ENCODE peak calls at places on chromosomes 1 and 21, in ten cellular contexts. One of them, this sample, is unnamed.

GRCh38 chr1:180881806-180882509 is 30.7 kb upstream of the KIAA1614 start:
- DNase-seq in WTC11: no peak
- DNase-seq in astrocyte of the hippocampus: peak
- DNase-seq in brain microvascular endothelial cell: no peak
- DNase-seq in posterior cingulate gyrus: no peak
- DNase-seq in stimulated activated CD4-positive, alpha-beta T cell treated with anti-CD3 and anti-CD28 coated beads, Interleukin-1b, Interleukin-23, amount 100 ng/mL, for 24 hours: no peak
- DNase-seq in RPMI7951: peak
- DNase-seq in GM10248: peak
- DNase-seq in IMR-90: peak
- DNase-seq in H7: peak
- DNase-seq in this sample: no peak

GRCh38 chr1:26317612-26318337 is at the start of gene CD52:
- DNase-seq in astrocyte of the hippocampus: no peak
- DNase-seq in RPMI7951: no peak
- DNase-seq in GM10248: peak
- DNase-seq in WTC11: peak
- DNase-seq in IMR-90: no peak
- DNase-seq in brain microvascular endothelial cell: no peak
- DNase-seq in H7: peak
- DNase-seq in posterior cingulate gyrus: no peak
- DNase-seq in stimulated activated CD4-positive, alpha-beta T cell treated with anti-CD3 and anti-CD28 coated beads, Interleukin-1b, Interleukin-23, amount 100 ng/mL, for 24 hours: peak
- DNase-seq in this sample: peak

GRCh38 chr1:109547412-109548320 is 749 bp upstream of the GNAI3 start:
- DNase-seq in stimulated activated CD4-positive, alpha-beta T cell treated with anti-CD3 and anti-CD28 coated beads, Interleukin-1b, Interleukin-23, amount 100 ng/mL, for 24 hours: no peak
- DNase-seq in WTC11: no peak
- DNase-seq in astrocyte of the hippocampus: peak
- DNase-seq in posterior cingulate gyrus: no peak
- DNase-seq in brain microvascular endothelial cell: no peak
- DNase-seq in IMR-90: peak
- DNase-seq in RPMI7951: no peak
- DNase-seq in H7: peak
- DNase-seq in GM10248: peak
- DNase-seq in this sample: no peak

GRCh38 chr1:167482184-167482583 is 36.1 kb downstream of the CD247 start:
- DNase-seq in stimulated activated CD4-positive, alpha-beta T cell treated with anti-CD3 and anti-CD28 coated beads, Interleukin-1b, Interleukin-23, amount 100 ng/mL, for 24 hours: peak
- DNase-seq in IMR-90: no peak
- DNase-seq in posterior cingulate gyrus: no peak
- DNase-seq in H7: no peak
- DNase-seq in astrocyte of the hippocampus: no peak
- DNase-seq in WTC11: no peak
- DNase-seq in RPMI7951: no peak
- DNase-seq in GM10248: no peak
- DNase-seq in brain microvascular endothelial cell: no peak
- DNase-seq in this sample: no peak

GRCh38 chr1:216464489-216464888 is 41.2 kb upstream of the USH2A start:
- DNase-seq in stimulated activated CD4-positive, alpha-beta T cell treated with anti-CD3 and anti-CD28 coated beads, Interleukin-1b, Interleukin-23, amount 100 ng/mL, for 24 hours: no peak
- DNase-seq in brain microvascular endothelial cell: peak
- DNase-seq in GM10248: no peak
- DNase-seq in RPMI7951: peak
- DNase-seq in WTC11: no peak
- DNase-seq in H7: no peak
- DNase-seq in posterior cingulate gyrus: no peak
- DNase-seq in IMR-90: peak
- DNase-seq in astrocyte of the hippocampus: peak
- DNase-seq in this sample: no peak

GRCh38 chr1:169049258-169049936 is 57.1 kb upstream of the ATP1B1 start:
- DNase-seq in posterior cingulate gyrus: no peak
- DNase-seq in H7: no peak
- DNase-seq in astrocyte of the hippocampus: no peak
- DNase-seq in IMR-90: no peak
- DNase-seq in stimulated activated CD4-positive, alpha-beta T cell treated with anti-CD3 and anti-CD28 coated beads, Interleukin-1b, Interleukin-23, amount 100 ng/mL, for 24 hours: peak
- DNase-seq in GM10248: no peak
- DNase-seq in RPMI7951: no peak
- DNase-seq in brain microvascular endothelial cell: no peak
- DNase-seq in WTC11: no peak
- DNase-seq in this sample: no peak

GRCh38 chr1:206489980-206490534 is 17.3 kb upstream of the RASSF5 start:
- DNase-seq in posterior cingulate gyrus: peak
- DNase-seq in GM10248: peak
- DNase-seq in H7: peak
- DNase-seq in IMR-90: peak
- DNase-seq in RPMI7951: peak
- DNase-seq in WTC11: peak
- DNase-seq in stimulated activated CD4-positive, alpha-beta T cell treated with anti-CD3 and anti-CD28 coated beads, Interleukin-1b, Interleukin-23, amount 100 ng/mL, for 24 hours: peak
- DNase-seq in astrocyte of the hippocampus: peak
- DNase-seq in brain microvascular endothelial cell: peak
- DNase-seq in this sample: peak

GRCh38 chr21:28791595-28792282 is 200.9 kb downstream of the LTN1 start:
- DNase-seq in brain microvascular endothelial cell: no peak
- DNase-seq in H7: no peak
- DNase-seq in astrocyte of the hippocampus: no peak
- DNase-seq in WTC11: no peak
- DNase-seq in stimulated activated CD4-positive, alpha-beta T cell treated with anti-CD3 and anti-CD28 coated beads, Interleukin-1b, Interleukin-23, amount 100 ng/mL, for 24 hours: no peak
- DNase-seq in posterior cingulate gyrus: no peak
- DNase-seq in GM10248: no peak
- DNase-seq in RPMI7951: no peak
- DNase-seq in IMR-90: no peak
- DNase-seq in this sample: no peak

GRCh38 chr1:206925116-206925736 is 3.5 kb upstream of the FCMR start:
- DNase-seq in posterior cingulate gyrus: no peak
- DNase-seq in stimulated activated CD4-positive, alpha-beta T cell treated with anti-CD3 and anti-CD28 coated beads, Interleukin-1b, Interleukin-23, amount 100 ng/mL, for 24 hours: no peak
- DNase-seq in IMR-90: no peak
- DNase-seq in WTC11: peak
- DNase-seq in astrocyte of the hippocampus: no peak
- DNase-seq in brain microvascular endothelial cell: no peak
- DNase-seq in H7: peak
- DNase-seq in GM10248: peak
- DNase-seq in RPMI7951: no peak
- DNase-seq in this sample: no peak

GRCh38 chr1:117363591-117364048 is 3.6 kb upstream of the MAN1A2 start:
- DNase-seq in astrocyte of the hippocampus: no peak
- DNase-seq in stimulated activated CD4-positive, alpha-beta T cell treated with anti-CD3 and anti-CD28 coated beads, Interleukin-1b, Interleukin-23, amount 100 ng/mL, for 24 hours: no peak
- DNase-seq in H7: no peak
- DNase-seq in brain microvascular endothelial cell: no peak
- DNase-seq in WTC11: no peak
- DNase-seq in RPMI7951: no peak
- DNase-seq in posterior cingulate gyrus: no peak
- DNase-seq in IMR-90: no peak
- DNase-seq in GM10248: no peak
- DNase-seq in this sample: no peak

GRCh38 chr1:74772945-74773344 is 40.0 kb downstream of the TYW3 start:
- DNase-seq in H7: no peak
- DNase-seq in posterior cingulate gyrus: no peak
- DNase-seq in WTC11: no peak
- DNase-seq in astrocyte of the hippocampus: no peak
- DNase-seq in GM10248: no peak
- DNase-seq in IMR-90: peak
- DNase-seq in brain microvascular endothelial cell: no peak
- DNase-seq in stimulated activated CD4-positive, alpha-beta T cell treated with anti-CD3 and anti-CD28 coated beads, Interleukin-1b, Interleukin-23, amount 100 ng/mL, for 24 hours: no peak
- DNase-seq in RPMI7951: no peak
- DNase-seq in this sample: no peak

GRCh38 chr1:227888404-227889046 is 59.2 kb downstream of the WNT9A start:
- DNase-seq in IMR-90: no peak
- DNase-seq in WTC11: no peak
- DNase-seq in astrocyte of the hippocampus: no peak
- DNase-seq in posterior cingulate gyrus: no peak
- DNase-seq in GM10248: no peak
- DNase-seq in brain microvascular endothelial cell: no peak
- DNase-seq in RPMI7951: no peak
- DNase-seq in stimulated activated CD4-positive, alpha-beta T cell treated with anti-CD3 and anti-CD28 coated beads, Interleukin-1b, Interleukin-23, amount 100 ng/mL, for 24 hours: no peak
- DNase-seq in H7: no peak
- DNase-seq in this sample: no peak

GRCh38 chr1:159188375-159188788 is 16.3 kb upstream of the ACKR1 start:
- DNase-seq in astrocyte of the hippocampus: peak
- DNase-seq in IMR-90: peak
- DNase-seq in GM10248: peak
- DNase-seq in RPMI7951: peak
- DNase-seq in posterior cingulate gyrus: peak
- DNase-seq in brain microvascular endothelial cell: peak
- DNase-seq in stimulated activated CD4-positive, alpha-beta T cell treated with anti-CD3 and anti-CD28 coated beads, Interleukin-1b, Interleukin-23, amount 100 ng/mL, for 24 hours: no peak
- DNase-seq in WTC11: peak
- DNase-seq in H7: peak
- DNase-seq in this sample: no peak

GRCh38 chr1:78673120-78673519 is 23.5 kb downstream of the IFI44 start:
- DNase-seq in RPMI7951: no peak
- DNase-seq in IMR-90: no peak
- DNase-seq in H7: no peak
- DNase-seq in posterior cingulate gyrus: no peak
- DNase-seq in brain microvascular endothelial cell: no peak
- DNase-seq in astrocyte of the hippocampus: no peak
- DNase-seq in WTC11: peak
- DNase-seq in GM10248: no peak
- DNase-seq in stimulated activated CD4-positive, alpha-beta T cell treated with anti-CD3 and anti-CD28 coated beads, Interleukin-1b, Interleukin-23, amount 100 ng/mL, for 24 hours: no peak
- DNase-seq in this sample: no peak

GRCh38 chr1:1032428-1032827 is 12.5 kb downstream of the AGRN start:
- DNase-seq in WTC11: peak
- DNase-seq in astrocyte of the hippocampus: no peak
- DNase-seq in stimulated activated CD4-positive, alpha-beta T cell treated with anti-CD3 and anti-CD28 coated beads, Interleukin-1b, Interleukin-23, amount 100 ng/mL, for 24 hours: no peak
- DNase-seq in IMR-90: no peak
- DNase-seq in H7: no peak
- DNase-seq in posterior cingulate gyrus: peak
- DNase-seq in brain microvascular endothelial cell: no peak
- DNase-seq in RPMI7951: no peak
- DNase-seq in GM10248: no peak
- DNase-seq in this sample: no peak

GRCh38 chr1:54794401-54795099 is 6.6 kb downstream of the TTC22 start:
- DNase-seq in H7: no peak
- DNase-seq in RPMI7951: no peak
- DNase-seq in GM10248: no peak
- DNase-seq in stimulated activated CD4-positive, alpha-beta T cell treated with anti-CD3 and anti-CD28 coated beads, Interleukin-1b, Interleukin-23, amount 100 ng/mL, for 24 hours: no peak
- DNase-seq in posterior cingulate gyrus: no peak
- DNase-seq in IMR-90: peak
- DNase-seq in astrocyte of the hippocampus: no peak
- DNase-seq in WTC11: no peak
- DNase-seq in brain microvascular endothelial cell: no peak
- DNase-seq in this sample: no peak

GRCh38 chr1:212566522-212567479 is 41.8 kb upstream of the ATF3 start:
- DNase-seq in brain microvascular endothelial cell: no peak
- DNase-seq in posterior cingulate gyrus: no peak
- DNase-seq in H7: no peak
- DNase-seq in WTC11: no peak
- DNase-seq in GM10248: peak
- DNase-seq in IMR-90: peak
- DNase-seq in RPMI7951: peak
- DNase-seq in stimulated activated CD4-positive, alpha-beta T cell treated with anti-CD3 and anti-CD28 coated beads, Interleukin-1b, Interleukin-23, amount 100 ng/mL, for 24 hours: peak
- DNase-seq in astrocyte of the hippocampus: peak
- DNase-seq in this sample: peak

This sample was measured in activated CD8-positive, alpha-beta memory T cell treated with anti-CD3 and anti-CD28 coated beads for 4 hours.